ENCODE peak calls at places on chromosomes 1 and 21, in six cellular contexts. F is cardiac muscle cell, S is astrocyte, V is PC-9, M is suprapubic skin, X is colonic mucosa. Z is an unnamed sample.

GRCh38 chr1:21129407-21129806 is 47.3 kb downstream of the EIF4G3 start:
- DNase-seq in F (no peak), V (no peak), X (no peak), M (no peak), S (no peak), Z (no peak)

GRCh38 chr1:169571450-169571849 is 14.8 kb downstream of the F5 start:
- DNase-seq in F (no peak), X (no peak), S (no peak), V (no peak), M (no peak), Z (no peak)

GRCh38 chr1:116775116-116775752 is 21.0 kb downstream of the CD2 start:
- DNase-seq in X (no peak), M (no peak), V (no peak), F (no peak), S (no peak), Z (no peak)

GRCh38 chr21:45593162-45594022 is 50.1 kb upstream of the PCBP3 start:
- DNase-seq in F (no peak), X (no peak), V (no peak), M (no peak), S (no peak), Z (no peak)

GRCh38 chr1:247474367-247474766 is 16.5 kb upstream of the OR2B11 start:
- DNase-seq in M (no peak), V (no peak), X (no peak), F (no peak), S (no peak), Z (no peak)

GRCh38 chr1:41621256-41621655 is 136.8 kb upstream of the EDN2 start:
- DNase-seq in V (no peak), S (no peak), X (no peak), F (no peak), M (no peak), Z (no peak)

GRCh38 chr21:41651830-41652229 is 115.0 kb downstream of the RIPK4 start:
- DNase-seq in S (no peak), M (peak; percentile 67), V (peak; percentile 66), X (no peak), F (no peak), Z (no peak)

GRCh38 chr21:29254550-29254949 is 44.2 kb upstream of the BACH1 start:
- DNase-seq in F (no peak), X (no peak), S (no peak), M (no peak), V (no peak), Z (no peak)

GRCh38 chr1:174995916-174996315 is 3.8 kb upstream of the CACYBP start:
- DNase-seq in X (no peak), M (no peak), F (no peak), V (no peak), S (peak; percentile 57), Z (peak; percentile 20)

GRCh38 chr1:64861611-64862010 is 104.7 kb downstream of the JAK1 start:
- DNase-seq in F (peak; percentile 76), S (no peak), V (no peak), X (no peak), M (no peak), Z (no peak)

GRCh38 chr1:208179303-208179702 is 64.9 kb downstream of the PLXNA2 start:
- DNase-seq in X (peak; percentile 55), S (no peak), M (no peak), V (peak; percentile 85), F (no peak), Z (no peak)

GRCh38 chr1:18292531-18292930 is 184.9 kb downstream of the IGSF21 start:
- DNase-seq in V (no peak), F (no peak), S (no peak), X (no peak), M (no peak), Z (no peak)

GRCh38 chr1:232851532-232851931 is 46.3 kb downstream of the MAP10 start:
- DNase-seq in M (no peak), V (no peak), S (no peak), X (no peak), F (no peak), Z (no peak)

GRCh38 chr1:121483961-121484424 is 299.2 kb downstream of the SRGAP2C start:
- DNase-seq in X (no peak), S (peak; percentile 76), V (no peak), M (no peak), F (no peak), Z (peak; percentile 66)

GRCh38 chr1:35449334-35450008 is 107.7 kb downstream of the KIAA0319L start:
- DNase-seq in S (peak; percentile 94), V (no peak), M (no peak), X (no peak), F (no peak), Z (peak; percentile 95)

GRCh38 chr1:112396668-112397025 is 633 bp downstream of the CTTNBP2NL start:
- DNase-seq in X (peak; percentile 40), V (no peak), M (no peak), S (no peak), F (peak; percentile 40), Z (no peak)

GRCh38 chr1:30744060-30744756 is 13.4 kb downstream of the LAPTM5 start:
- DNase-seq in V (no peak), F (no peak), M (no peak), S (no peak), X (no peak), Z (no peak)

GRCh38 chr1:54502342-54502741 is 45.7 kb upstream of the ACOT11 start:
- DNase-seq in M (no peak), V (no peak), S (no peak), F (no peak), X (no peak), Z (no peak)

GRCh38 chr21:43740497-43741156 is 21.7 kb downstream of the PDXK start:
- DNase-seq in S (peak; percentile 54), V (peak; percentile 64), F (peak; percentile 87), M (no peak), X (no peak), Z (no peak)

GRCh38 chr1:195591917-195592672 is 1016.1 kb downstream of the KCNT2 start:
- DNase-seq in M (no peak), V (peak; percentile 54), F (no peak), S (peak; percentile 76), X (no peak), Z (no peak)

GRCh38 chr1:154697710-154698109 is 89.7 kb upstream of the ADAR start:
- DNase-seq in S (peak; percentile 22), M (no peak), V (no peak), F (no peak), X (no peak), Z (no peak)

GRCh38 chr1:66445492-66446181 is 88.3 kb upstream of the SGIP1 start:
- DNase-seq in X (no peak), F (no peak), M (no peak), S (no peak), V (no peak), Z (no peak)

GRCh38 chr1:42924249-42925131 is 34.2 kb downstream of the SLC2A1 start:
- DNase-seq in S (peak; percentile 62), F (peak; percentile 96), V (peak; percentile 81), X (peak; percentile 97), M (peak; percentile 97), Z (peak; percentile 81)

GRCh38 chr1:234970731-234971476 is 157.7 kb downstream of the TOMM20 start:
- DNase-seq in F (peak; percentile 76), M (peak; percentile 84), S (peak; percentile 99), X (peak; percentile 70), V (no peak), Z (peak; percentile 97)

GRCh38 chr1:39877980-39878956 is 5.0 kb downstream of the TRIT1 start:
- DNase-seq in F (no peak), M (no peak), V (no peak), X (no peak), S (no peak), Z (no peak)

GRCh38 chr1:158120254-158120653 is 60.4 kb upstream of the CD1D start:
- DNase-seq in M (no peak), F (no peak), X (no peak), V (peak; percentile 5), S (no peak), Z (no peak)

GRCh38 chr1:242017580-242018233 is 18.8 kb upstream of the MAP1LC3C start:
- DNase-seq in S (peak; percentile 28), V (no peak), M (no peak), F (peak; percentile 63), X (peak; percentile 57), Z (peak; percentile 21)

GRCh38 chr1:151574575-151575529 is 34.7 kb downstream of the TUFT1 start:
- DNase-seq in F (no peak), S (peak; percentile 84), V (peak; percentile 87), X (peak; percentile 27), M (no peak), Z (peak; percentile 65)

GRCh38 chr1:34590211-34590623 is 164.6 kb upstream of the GJB5 start:
- DNase-seq in S (no peak), F (no peak), V (peak; percentile 72), M (no peak), X (no peak), Z (no peak)

GRCh38 chr1:165696625-165697100 is 1.7 kb downstream of the ALDH9A1 start:
- DNase-seq in S (peak; percentile 91), F (no peak), M (no peak), X (peak; percentile 24), V (no peak), Z (peak; percentile 38)
- H3K4me3 ChIP-seq in S (peak overlapping the region; percentile 98), F (no peak overlapping the region), M (peak overlapping the region; percentile 67), X (no peak overlapping the region), V (peak overlapping the region; percentile 65), Z (peak overlapping the region; percentile 96)

GRCh38 chr1:231421971-231422797 is at the start of gene EGLN1:
- DNase-seq in X (peak; percentile 86), S (peak; percentile 84), F (peak; percentile 89), M (peak; percentile 84), V (peak; percentile 69), Z (peak; percentile 68)
- TF ChIP-seq CTCF in X (no peak), S (no peak), F (peak; percentile 32), M (no peak), V (peak; percentile 32), Z (peak; percentile 31)

GRCh38 chr21:31752967-31753366 is 21.0 kb upstream of the SCAF4 start:
- DNase-seq in F (no peak), X (no peak), V (no peak), M (no peak), S (no peak), Z (no peak)

GRCh38 chr21:31754561-31754960 is 22.6 kb upstream of the SCAF4 start:
- DNase-seq in F (no peak), X (no peak), M (no peak), S (no peak), V (no peak), Z (no peak)

GRCh38 chr21:31753949-31754348 is 22.0 kb upstream of the SCAF4 start:
- DNase-seq in X (no peak), F (no peak), V (no peak), S (no peak), M (no peak), Z (no peak)

GRCh38 chr21:31756787-31757186 is 24.9 kb upstream of the SCAF4 start:
- DNase-seq in S (no peak), X (no peak), M (no peak), F (no peak), V (no peak), Z (no peak)

DNA sequence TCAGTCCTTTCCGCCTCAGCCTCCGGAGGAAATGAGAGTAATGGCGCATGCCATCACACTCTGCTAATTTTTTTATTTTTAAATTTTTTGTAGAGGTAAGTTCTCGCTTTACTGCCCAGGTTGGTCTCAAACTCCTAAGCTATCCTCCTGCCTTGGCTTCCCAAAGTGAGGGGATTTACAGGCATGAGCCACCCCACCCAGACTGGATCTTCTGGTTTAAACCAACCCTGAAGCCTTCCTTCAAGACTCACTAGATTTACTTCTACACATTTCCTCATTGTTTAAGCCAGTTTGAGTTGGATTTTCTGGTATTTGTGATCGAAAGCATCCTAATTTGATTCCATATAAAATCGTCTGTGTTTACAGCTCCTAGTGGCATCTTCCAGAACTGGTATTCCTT is 23.1 kb upstream of the SCAF4 start:
- DNase-seq in X (no peak), V (no peak), F (no peak), M (no peak), S (no peak), Z (no peak)
- H3K27ac ChIP-seq in X (no peak overlapping the region), V (no peak overlapping the region), F (no peak overlapping the region), M (no peak overlapping the region), S (no peak overlapping the region), Z (no peak overlapping the region)

GRCh38 chr1:16938351-16939321 is 16.9 kb downstream of the CROCC start:
- DNase-seq in X (no peak), S (no peak), M (no peak), V (no peak), F (peak; percentile 27), Z (no peak)
- H3K4me3 ChIP-seq in X (no peak overlapping the region), S (no peak overlapping the region), M (no peak overlapping the region), V (no peak overlapping the region), F (peak overlapping the region; percentile 13), Z (no peak overlapping the region)

Z was measured in brain microvascular endothelial cell.